ENCODE peak calls at places on chromosomes 11 and 22, in six cellular contexts. V, X, E, C, M and W are unnamed samples.
A peak's percentile ranks its signal among the peaks of the same experiment; 100 is the strongest.

GRCh38 chr11:73797457-73797856 is 9.8 kb downstream of the MRPL48 start:
- DNase-seq in V (no peak), X (no peak), E (no peak), C (no peak), M (no peak), W (no peak)

GRCh38 chr11:66934971-66935779 is 23.0 kb downstream of the PC start:
- DNase-seq in V (no peak), X (no peak), E (no peak), C (peak; percentile 90), M (no peak), W (no peak)

GRCh38 chr11:2933376-2934056 is 4.3 kb upstream of the PHLDA2 start:
- DNase-seq in V (peak; percentile 39), X (peak; percentile 81), E (no peak), C (peak; percentile 82), M (peak; percentile 63), W (peak; percentile 89)

GRCh38 chr11:1949302-1949701 is 2.2 kb downstream of the MRPL23 start:
- DNase-seq in V (no peak), X (peak; percentile 8), E (no peak), C (no peak), M (no peak), W (peak; percentile 25)

GRCh38 chr22:31662668-31663037 is 638 bp upstream of the PISD start:
- DNase-seq in V (no peak), X (no peak), E (no peak), C (no peak), M (no peak), W (no peak)

GRCh38 chr11:117478126-117478856 is 150.6 kb downstream of the CEP164 start:
- DNase-seq in V (no peak), X (no peak), E (no peak), C (no peak), M (peak; percentile 44), W (no peak)

GRCh38 chr11:73225851-73226250 is 7.8 kb downstream of the P2RY2 start:
- DNase-seq in V (no peak), X (peak; percentile 32), E (no peak), C (no peak), M (peak; percentile 29), W (no peak)

GRCh38 chr11:117217141-117217609 is 14.7 kb downstream of the PCSK7 start:
- DNase-seq in V (no peak), X (peak; percentile 75), E (no peak), C (peak; percentile 70), M (no peak), W (peak; percentile 81)

GRCh38 chr22:24208012-24208749 is 26.9 kb downstream of the SUSD2 start:
- DNase-seq in V (peak; percentile 74), X (peak; percentile 86), E (peak; percentile 68), C (peak; percentile 98), M (no peak), W (peak; percentile 85)

GRCh38 chr11:99098751-99099150 is 78.0 kb downstream of the CNTN5 start:
- DNase-seq in V (no peak), X (no peak), E (no peak), C (no peak), M (no peak), W (no peak)

GRCh38 chr11:119714189-119714588 is 14.8 kb downstream of the NECTIN1 start:
- DNase-seq in V (no peak), X (no peak), E (no peak), C (no peak), M (no peak), W (no peak)

GRCh38 chr11:62142043-62142375 is 18.2 kb downstream of the INCENP start:
- DNase-seq in V (no peak), X (no peak), E (no peak), C (no peak), M (no peak), W (peak; percentile 9)

GRCh38 chr11:45930031-45930794 is 7.8 kb downstream of the LARGE2 start:
- DNase-seq in V (peak; percentile 48), X (peak; percentile 63), E (peak; percentile 42), C (no peak), M (peak; percentile 74), W (no peak)

GRCh38 chr22:49918911-49919881 is 762 bp downstream of the CRELD2 start:
- DNase-seq in V (no peak), X (no peak), E (no peak), C (no peak), M (no peak), W (no peak)

GRCh38 chr11:86265194-86265593 is 20.6 kb downstream of the EED start:
- DNase-seq in V (no peak), X (no peak), E (no peak), C (no peak), M (no peak), W (no peak)
- H3K36me3 ChIP-seq in V (no peaks in the 10 kb centered on the region), X (peaks cover 63% of the 10 kb centered on the region), E (peaks cover 63% of the 10 kb centered on the region), C (peaks cover 1% of the 10 kb centered on the region), M (no peaks in the 10 kb centered on the region), W (peaks cover 29% of the 10 kb centered on the region)

DNA sequence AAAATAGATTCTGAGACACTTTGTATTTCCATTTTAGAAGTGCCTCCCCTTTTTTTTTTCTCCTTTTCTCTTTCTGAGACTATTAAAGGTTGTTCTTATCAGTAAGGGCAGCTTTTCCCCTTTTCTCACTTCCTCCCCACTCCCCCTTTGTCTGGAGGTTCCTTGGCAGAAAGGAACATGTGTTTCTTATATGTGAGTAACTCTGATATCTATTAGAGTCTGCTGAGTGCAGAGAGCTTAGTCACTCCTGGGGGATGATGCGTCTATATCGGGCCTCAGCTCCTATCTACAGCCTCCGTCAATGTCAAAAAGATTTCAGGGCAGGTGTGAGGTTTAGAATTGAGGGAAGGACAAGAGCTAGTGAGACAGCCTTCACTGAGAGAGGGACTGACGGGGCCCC is 489.4 kb downstream of the NTM start:
- DNase-seq in V (no peak), X (no peak), E (no peak), C (peak; percentile 20), M (no peak), W (no peak)
- H3K4me3 ChIP-seq in V (no peak overlapping the region), X (no peak overlapping the region), E (no peak overlapping the region), C (no peak overlapping the region), M (no peak overlapping the region), W (no peak overlapping the region)

DNA sequence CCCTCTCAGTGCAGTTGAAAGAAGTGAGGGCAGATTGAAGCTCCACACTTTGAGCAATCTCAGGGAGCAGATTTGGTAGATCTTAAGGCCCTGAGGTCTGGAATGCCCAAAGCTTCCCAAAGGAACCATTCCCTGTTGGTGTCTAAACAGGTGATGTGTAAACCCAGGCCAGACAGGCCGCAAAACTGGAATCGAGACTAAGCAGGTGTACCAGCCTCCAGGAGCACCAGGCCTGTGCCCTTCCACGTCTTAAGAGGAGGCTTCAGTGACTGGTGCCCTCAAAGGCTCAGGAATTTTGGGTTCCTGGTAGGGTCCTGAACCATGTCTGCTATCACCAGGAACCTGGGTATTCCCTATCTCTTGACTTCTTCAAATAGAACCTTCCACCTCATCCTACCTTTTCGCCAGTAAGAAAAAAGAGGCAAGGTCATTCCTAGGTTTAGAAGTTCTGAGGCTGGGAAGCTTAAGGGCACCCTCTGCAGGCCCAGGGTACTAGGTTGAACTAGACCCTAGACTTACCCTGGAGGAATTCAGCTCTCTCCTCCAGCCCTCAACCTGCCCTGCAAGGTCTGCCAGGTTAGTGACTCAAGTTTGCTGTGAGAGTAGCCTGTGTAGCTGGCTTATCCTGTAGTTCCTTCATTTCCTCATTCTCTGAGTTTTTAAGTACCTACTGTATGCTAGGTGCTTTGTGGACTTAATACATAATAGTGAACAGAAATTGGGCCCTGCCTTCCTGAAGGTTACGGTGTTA is 100.0 kb upstream of the NNMT start:
- DNase-seq in V (no peak), X (no peak), E (no peak), C (no peak), M (no peak), W (peak; percentile 61)
- H3K4me1 ChIP-seq in V (peaks cover 88% of the 10 kb centered on the region), X (peaks cover 87% of the 10 kb centered on the region), E (peaks cover 47% of the 10 kb centered on the region), C (peaks cover 3% of the 10 kb centered on the region), M (no peaks in the 10 kb centered on the region), W (peaks cover 78% of the 10 kb centered on the region)

DNA sequence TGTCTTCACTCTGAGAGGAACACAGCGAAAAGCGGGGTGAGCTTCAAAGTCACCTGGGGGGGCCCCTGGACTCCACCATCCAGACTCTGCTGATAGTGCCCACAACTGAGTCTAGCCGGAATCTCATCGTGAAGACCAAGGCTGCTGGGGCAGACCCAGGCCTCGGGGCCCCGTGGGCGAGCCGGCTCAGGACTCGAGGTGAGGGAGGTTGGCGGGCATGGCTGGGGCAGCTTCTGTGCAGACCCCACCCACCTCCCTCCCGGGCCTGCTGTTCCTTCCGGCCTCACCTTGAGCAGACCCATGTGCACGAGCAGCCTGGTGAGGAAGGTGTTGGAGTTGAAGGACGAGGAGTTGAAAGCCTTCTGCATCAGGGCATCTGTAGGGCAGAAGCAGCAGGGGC is 8.7 kb upstream of the CHADL start:
- DNase-seq in V (no peak), X (no peak), E (no peak), C (no peak), M (no peak), W (no peak)
- H3K36me3 ChIP-seq in V (no peaks in the 10 kb centered on the region), X (peaks cover 89% of the 10 kb centered on the region), E (peaks cover 95% of the 10 kb centered on the region), C (peaks cover 50% of the 10 kb centered on the region), M (no peaks in the 10 kb centered on the region), W (peaks cover 93% of the 10 kb centered on the region)

GRCh38 chr11:71372693-71373657 is 75.2 kb downstream of the DHCR7 start:
- DNase-seq in V (no peak), X (no peak), E (no peak), C (peak; percentile 56), M (no peak), W (no peak)
- H3K4me3 ChIP-seq in V (no peak overlapping the region), X (no peak overlapping the region), E (no peak overlapping the region), C (no peak overlapping the region), M (no peak overlapping the region), W (no peak overlapping the region)

DNA sequence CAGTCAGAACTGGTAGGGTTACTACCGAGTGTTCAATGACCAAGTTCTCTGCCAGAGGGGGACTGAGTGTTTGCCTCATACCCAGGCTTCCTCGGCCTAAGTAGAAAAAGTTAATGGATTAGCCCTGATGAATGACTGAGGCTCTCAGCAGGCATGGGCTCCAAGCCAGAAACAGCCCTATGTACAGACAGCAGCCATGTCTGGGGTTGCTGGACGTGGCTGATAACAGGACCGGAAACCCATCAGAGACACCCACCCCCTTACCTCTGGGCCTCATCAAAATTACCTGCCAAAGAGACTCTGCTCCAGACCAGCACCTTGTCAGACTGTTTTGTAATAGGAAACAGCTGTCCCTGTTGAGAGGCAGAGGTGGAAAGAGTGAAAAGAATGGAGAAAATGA is 351.4 kb downstream of the ETS1 start:
- DNase-seq in V (no peak), X (peak; percentile 69), E (no peak), C (peak; percentile 8), M (no peak), W (no peak)
- H3K4me1 ChIP-seq in V (peaks cover 3% of the 10 kb centered on the region), X (peaks cover 18% of the 10 kb centered on the region), E (no peaks in the 10 kb centered on the region), C (no peaks in the 10 kb centered on the region), M (no peaks in the 10 kb centered on the region), W (no peaks in the 10 kb centered on the region)

GRCh38 chr11:65862941-65863888 is 3.0 kb downstream of the MUS81 start:
- DNase-seq in V (peak; percentile 5), X (peak; percentile 70), E (peak; percentile 22), C (no peak), M (no peak), W (peak; percentile 64)
- H3K36me3 ChIP-seq in V (no peaks in the 10 kb centered on the region), X (peaks cover 66% of the 10 kb centered on the region), E (peaks cover 66% of the 10 kb centered on the region), C (peaks cover 45% of the 10 kb centered on the region), M (no peaks in the 10 kb centered on the region), W (peaks cover 38% of the 10 kb centered on the region)